ENCODE peak calls at places on chromosomes 5 and 9, in four cellular contexts. B is lower leg skin, E is B cell, I is HL-60. U is an unnamed sample.

GRCh38 chr9:126690431-126691051 is 76.8 kb downstream of the LMX1B start:
- DNase-seq in I (no peak), E (peak), B (no peak), U (peak)

GRCh38 chr5:107985144-107985543 is 314.4 kb upstream of the EFNA5 start:
- DNase-seq in B (no peak), I (no peak), E (no peak), U (peak)

GRCh38 chr5:131209506-131210191 is 38.9 kb downstream of the LYRM7 start:
- DNase-seq in I (peak), B (no peak), E (peak), U (peak)

GRCh38 chr5:53446908-53447307 is 33.5 kb upstream of the FST start:
- DNase-seq in B (no peak), E (no peak), I (no peak), U (no peak)

GRCh38 chr5:13566903-13567339 is 377.6 kb downstream of the DNAH5 start:
- DNase-seq in B (no peak), I (peak), E (no peak), U (no peak)

GRCh38 chr5:52498607-52499006 is 289.1 kb upstream of the ITGA1 start:
- DNase-seq in I (no peak), E (no peak), B (no peak), U (no peak)

GRCh38 chr5:178994580-178995340 is at the start of gene GRM6:
- DNase-seq in I (no peak), E (no peak), B (peak), U (no peak)

GRCh38 chr9:38244971-38245370 is 147.5 kb upstream of the ALDH1B1 start:
- DNase-seq in B (no peak), I (no peak), E (no peak), U (no peak)

GRCh38 chr9:110320651-110321050 is 17.0 kb downstream of the TXNDC8 start:
- DNase-seq in B (no peak), I (no peak), E (no peak), U (no peak)

GRCh38 chr5:179680014-179680779 is 637 bp downstream of the CBY3 start:
- DNase-seq in B (no peak), E (no peak), I (peak), U (no peak)

GRCh38 chr5:73311291-73312110 is 137.1 kb downstream of the FOXD1 start:
- DNase-seq in B (no peak), I (no peak), E (no peak), U (peak)

GRCh38 chr5:76617675-76618074 is 5.5 kb downstream of the F2RL2 start:
- DNase-seq in I (no peak), B (no peak), E (no peak), U (no peak)

GRCh38 chr5:172795401-172795977 is 24.5 kb upstream of the DUSP1 start:
- DNase-seq in E (no peak), I (no peak), B (peak), U (peak)

GRCh38 chr5:127700237-127700766 is 2.9 kb upstream of the CCDC192 start:
- DNase-seq in B (no peak), I (no peak), E (no peak), U (no peak)

GRCh38 chr5:126716861-126717260 is 60.1 kb upstream of the LMNB1 start:
- DNase-seq in E (no peak), I (no peak), B (no peak), U (no peak)

GRCh38 chr5:126780165-126780827 is 3.4 kb downstream of the LMNB1 start:
- DNase-seq in B (no peak), I (no peak), E (peak), U (no peak)

GRCh38 chr5:68884144-68884754 is 209.6 kb upstream of the SLC30A5 start:
- DNase-seq in B (no peak), E (no peak), I (no peak), U (no peak)

GRCh38 chr5:17828709-17829108 is 194.4 kb downstream of the TAF11L14 start:
- DNase-seq in B (no peak), I (no peak), E (no peak), U (no peak)

GRCh38 chr9:10062629-10063395 is 550.0 kb downstream of the PTPRD start:
- DNase-seq in I (no peak), B (no peak), E (no peak), U (no peak)

GRCh38 chr5:44389410-44389879 is at the start of gene FGF10:
- DNase-seq in B (peak), I (no peak), E (no peak), U (peak)

DNA sequence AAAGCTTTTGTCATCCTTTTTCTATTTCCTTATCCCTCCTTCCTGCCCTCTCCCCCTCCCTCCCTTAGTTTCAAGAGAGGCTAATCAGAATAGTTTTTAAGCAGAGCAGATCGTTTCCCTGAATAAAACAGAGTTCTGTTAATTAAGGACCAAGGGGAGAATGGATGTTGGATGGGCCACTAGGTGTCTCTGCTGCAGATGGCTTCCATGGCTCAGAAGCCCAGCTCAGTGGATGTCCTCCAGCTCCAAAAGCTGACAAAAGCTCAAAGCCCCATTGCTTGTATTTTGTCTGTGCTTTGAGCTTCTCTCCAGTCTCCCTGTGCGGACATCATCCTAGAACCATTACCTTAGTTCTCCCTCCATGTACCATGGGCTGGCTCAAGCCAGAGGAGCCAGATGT is 21.0 kb upstream of the NPR3 start:
- DNase-seq in I (no peak), E (no peak), B (no peak), U (no peak)
- TF ChIP-seq CTCF in I (no peak), E (no peak), B (no peak), U (no peak)

DNA sequence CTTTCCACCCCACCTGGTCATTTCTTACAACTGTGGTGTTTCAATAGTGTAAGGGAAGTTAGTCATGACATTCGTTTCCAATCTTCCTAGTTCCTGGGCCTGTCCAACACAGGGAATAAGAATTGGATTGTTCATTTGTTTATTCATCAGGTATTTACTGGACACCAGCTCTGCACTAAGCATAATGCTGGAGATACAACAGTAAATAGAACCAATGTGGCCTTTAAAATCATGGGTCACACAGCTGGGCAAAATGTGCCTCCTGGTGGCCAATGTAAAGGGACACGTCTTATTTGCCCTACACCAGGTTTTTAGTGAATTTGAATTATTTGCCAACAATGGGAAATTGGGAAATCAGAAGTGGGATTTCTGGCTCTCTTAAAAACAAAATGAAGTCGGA is 10.4 kb downstream of the ABLIM3 start:
- DNase-seq in E (no peak), I (no peak), B (no peak), U (no peak)
- TF ChIP-seq CTCF in E (no peak), I (no peak), B (no peak), U (no peak)

GRCh38 chr5:123099514-123100151 is 10.6 kb downstream of the PRDM6 start:
- DNase-seq in E (no peak), B (no peak), I (no peak), U (peak)
- TF ChIP-seq CTCF in E (no peak), B (no peak), I (no peak), U (no peak)

GRCh38 chr5:92467695-92468094 is 1084.6 kb upstream of the ARRDC3 start:
- DNase-seq in E (no peak), I (no peak), B (no peak), U (no peak)
- TF ChIP-seq CTCF in E (no peak), I (no peak), B (no peak), U (no peak)

DNA sequence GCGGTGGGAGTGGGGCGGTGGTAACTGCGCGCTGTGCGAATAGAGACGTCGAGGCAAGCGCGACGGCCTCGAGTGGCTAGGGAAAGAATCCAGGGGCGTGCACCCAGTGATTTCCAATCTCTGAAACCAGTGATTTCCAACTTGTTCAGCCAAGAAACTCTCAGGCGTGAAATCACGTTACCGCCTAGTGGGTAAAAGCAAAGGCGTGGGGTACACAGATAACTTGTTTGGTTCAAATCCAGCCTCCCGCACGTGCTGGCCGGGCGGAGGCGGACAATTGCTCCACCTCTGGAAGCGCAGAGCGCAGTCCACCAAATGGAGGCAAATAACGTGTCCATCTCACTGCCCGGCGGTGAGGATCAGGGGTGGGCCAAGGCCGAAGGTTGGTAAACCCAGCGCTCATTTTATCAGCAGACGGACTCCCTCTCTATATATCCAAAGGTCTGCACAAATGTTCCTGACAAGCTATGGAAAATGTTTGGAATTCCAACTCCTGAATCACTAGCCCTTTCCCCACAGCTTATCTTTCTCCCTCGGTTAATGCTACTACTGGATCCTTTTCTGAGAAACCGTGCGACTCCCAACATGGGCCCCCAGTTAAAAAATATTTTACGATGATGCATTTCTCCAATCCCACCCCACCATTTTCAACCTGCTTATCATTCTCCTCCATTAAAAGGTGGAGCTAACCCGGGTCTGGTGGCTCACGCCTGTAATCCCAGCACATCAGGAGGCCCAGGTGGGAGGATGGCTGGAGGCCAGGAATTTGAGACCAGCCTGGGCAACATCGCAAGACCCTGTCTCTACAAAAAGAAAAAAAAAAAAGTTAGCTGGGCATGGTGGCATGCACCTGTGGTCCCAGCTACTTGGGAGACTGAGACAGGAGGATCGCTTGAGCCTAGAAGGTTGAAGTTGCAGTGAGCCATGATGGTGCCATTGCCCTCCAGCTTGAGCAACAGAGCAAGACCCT is 950 bp upstream of the FNBP1 start:
- DNase-seq in I (no peak), E (no peak), B (peak), U (no peak)
- TF ChIP-seq CTCF in I (no peak), E (no peak), B (no peak), U (no peak)

GRCh38 chr9:133564451-133564850 is 29.9 kb downstream of the ADAMTSL2 start:
- DNase-seq in I (no peak), E (no peak), B (no peak), U (no peak)
- TF ChIP-seq CTCF in I (no peak), E (no peak), B (no peak), U (no peak)

GRCh38 chr5:132753135-132753987 is 6.1 kb downstream of the CCNI2 start:
- DNase-seq in E (peak), I (no peak), B (peak), U (no peak)
- TF ChIP-seq CTCF in E (no peak), I (no peak), B (no peak), U (no peak)

GRCh38 chr9:131432597-131433301 is 38.9 kb downstream of the PRRC2B start:
- DNase-seq in E (no peak), B (no peak), I (no peak), U (no peak)
- TF ChIP-seq CTCF in E (no peak), B (no peak), I (no peak), U (no peak)

DNA sequence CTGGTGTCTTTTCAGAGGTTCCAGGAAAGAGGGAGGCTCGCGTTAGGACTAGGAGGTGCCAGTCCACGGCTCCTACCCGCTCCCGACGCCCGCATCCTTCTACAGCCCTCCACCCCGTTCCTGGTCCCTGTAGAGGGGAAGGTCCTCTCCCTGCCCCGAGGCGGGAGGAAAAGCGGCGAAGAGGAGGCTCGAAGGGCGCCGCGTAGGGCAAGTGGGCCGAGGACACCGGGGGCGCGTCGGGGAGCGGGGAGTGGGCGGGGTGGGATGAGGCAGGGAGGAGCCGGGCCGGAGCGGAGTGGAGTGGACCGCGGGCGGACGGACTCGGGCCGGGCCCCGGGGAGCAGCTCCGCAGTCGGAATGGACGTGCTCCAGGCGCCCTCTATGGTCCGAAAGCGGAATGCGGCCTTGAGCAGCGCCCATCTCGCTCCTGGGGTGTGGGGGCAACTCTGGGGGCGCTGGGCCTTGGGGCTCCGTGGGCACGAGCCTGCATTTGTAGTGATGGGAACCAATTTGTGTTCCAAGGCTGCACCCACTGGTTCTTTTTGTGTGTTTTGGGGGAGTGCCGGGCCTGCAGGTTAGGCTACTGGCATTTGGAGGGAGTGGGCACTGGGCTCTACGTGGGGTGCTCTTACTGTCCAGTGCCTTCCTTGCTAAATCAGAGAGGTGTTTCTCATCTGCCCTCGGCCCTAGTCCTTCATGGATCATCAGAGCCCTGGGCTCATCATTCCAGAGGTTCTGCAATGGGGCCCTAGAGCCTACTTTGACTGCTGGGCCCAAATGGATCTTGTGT is 7.3 kb downstream of the IRX1 start:
- DNase-seq in B (peak), I (no peak), E (no peak), U (peak)
- TF ChIP-seq CTCF in B (no peak), I (no peak), E (no peak), U (peak)

DNA sequence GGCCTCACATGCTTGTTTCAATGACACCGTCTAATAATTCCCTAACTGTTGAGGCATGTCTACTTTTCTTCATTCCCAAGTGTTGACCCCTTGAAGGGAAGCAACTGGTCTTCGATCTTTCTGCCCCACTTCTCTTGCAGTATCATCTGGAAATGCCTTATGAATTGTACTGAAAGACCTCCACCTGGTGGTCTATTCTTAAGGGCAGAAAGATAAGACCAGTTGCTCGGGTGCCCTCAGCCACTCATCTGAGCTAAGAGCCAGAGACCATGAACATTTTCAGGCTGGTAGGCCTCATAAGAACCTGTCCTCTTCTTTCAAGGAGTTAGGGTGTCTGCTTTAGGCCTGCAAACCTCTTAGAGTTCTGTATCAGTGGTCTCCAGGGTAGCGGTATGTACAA is 542.5 kb downstream of the CTNND2 start:
- DNase-seq in I (no peak), E (no peak), B (no peak), U (no peak)
- TF ChIP-seq CTCF in I (no peak), E (no peak), B (no peak), U (no peak)

U was measured in left lung.